ENCODE peak calls at places on chromosomes 4 and X, in four cellular contexts. B is tibial nerve, J is fibroblast of mammary gland, Q is AG04450. F is an unnamed sample.
A peak's percentile ranks its signal among the peaks of the same experiment; 100 is the strongest.

GRCh38 chr4:145260091-145260490 is 79.7 kb upstream of the OTUD4 start:
- DNase-seq in J (no peak), B (no peak), Q (no peak), F (no peak)

GRCh38 chrX:119488749-119489148 is 20.5 kb downstream of the SLC25A5 start:
- DNase-seq in B (peak; percentile 26), Q (no peak), J (peak; percentile 59), F (peak; percentile 39)

GRCh38 chrX:51192104-51192503 is 140.5 kb upstream of the NUDT10 start:
- DNase-seq in J (no peak), B (no peak), Q (no peak), F (no peak)

GRCh38 chr4:124783847-124784246 is 71.3 kb upstream of the ANKRD50 start:
- DNase-seq in J (peak; percentile 59), Q (peak; percentile 45), B (no peak), F (no peak)

GRCh38 chr4:140028676-140029407 is 125.1 kb downstream of the MAML3 start:
- DNase-seq in Q (no peak), J (no peak), B (no peak), F (no peak)

GRCh38 chrX:155148724-155149537 is 67.3 kb upstream of the VBP1 start:
- DNase-seq in Q (no peak), J (peak; percentile 21), B (no peak), F (peak; percentile 30)

GRCh38 chr4:107719211-107719926 is 665 bp downstream of the PAPSS1 start:
- DNase-seq in J (peak; percentile 33), Q (no peak), B (peak; percentile 15), F (peak; percentile 51)

GRCh38 chr4:150862829-150863228 is 152.3 kb downstream of the LRBA start:
- DNase-seq in Q (no peak), J (no peak), B (no peak), F (no peak)

GRCh38 chr4:82775243-82775642 is 23.4 kb downstream of the SCD5 start:
- DNase-seq in Q (no peak), B (no peak), J (no peak), F (no peak)
- H3K4me3 ChIP-seq in Q (no peak overlapping the region), B (no peak overlapping the region), J (no peak overlapping the region), F (no peak overlapping the region)

GRCh38 chr4:88661724-88662123 is 35.9 kb downstream of the NAP1L5 start:
- DNase-seq in J (peak; percentile 97), B (no peak), Q (peak; percentile 33), F (no peak)
- H3K4me3 ChIP-seq in J (no peak overlapping the region), B (no peak overlapping the region), Q (no peak overlapping the region), F (no peak overlapping the region)

DNA sequence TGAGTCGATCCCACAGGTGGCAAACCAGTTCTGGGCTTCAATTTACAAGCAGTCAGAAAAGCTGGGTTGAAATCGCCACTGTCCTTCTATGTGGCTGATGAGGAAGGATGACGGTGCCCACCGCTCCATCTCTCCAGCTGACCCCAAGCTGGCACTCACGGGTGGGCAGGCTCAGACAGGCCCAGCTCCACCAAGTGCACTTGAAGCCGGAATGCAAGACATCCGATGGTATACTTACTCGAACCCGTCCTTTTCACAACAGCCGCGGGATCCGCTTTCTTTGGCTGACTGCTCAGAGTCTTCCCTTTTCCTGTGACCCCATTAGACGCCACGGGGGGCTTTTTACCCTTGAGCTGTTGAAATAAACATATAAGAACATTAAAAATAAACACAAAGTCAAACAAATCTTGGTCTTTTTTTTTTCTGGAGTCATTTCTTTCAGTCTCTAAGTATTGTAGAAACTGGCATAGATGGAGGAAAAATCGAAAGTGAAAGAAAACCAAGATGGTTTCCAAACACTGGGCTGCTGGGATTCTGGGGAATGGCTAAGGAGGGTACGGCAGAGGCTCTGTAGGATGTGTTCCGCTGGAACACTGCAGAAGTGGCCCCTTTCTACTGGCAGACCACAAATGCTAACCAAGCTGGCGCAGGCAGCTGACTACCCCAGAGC is 161.0 kb downstream of the AFAP1 start:
- DNase-seq in B (no peak), J (no peak), Q (no peak), F (no peak)
- H3K4me3 ChIP-seq in B (peak overlapping the region; percentile 11), J (no peak overlapping the region), Q (peak overlapping the region; percentile 35), F (no peak overlapping the region)

DNA sequence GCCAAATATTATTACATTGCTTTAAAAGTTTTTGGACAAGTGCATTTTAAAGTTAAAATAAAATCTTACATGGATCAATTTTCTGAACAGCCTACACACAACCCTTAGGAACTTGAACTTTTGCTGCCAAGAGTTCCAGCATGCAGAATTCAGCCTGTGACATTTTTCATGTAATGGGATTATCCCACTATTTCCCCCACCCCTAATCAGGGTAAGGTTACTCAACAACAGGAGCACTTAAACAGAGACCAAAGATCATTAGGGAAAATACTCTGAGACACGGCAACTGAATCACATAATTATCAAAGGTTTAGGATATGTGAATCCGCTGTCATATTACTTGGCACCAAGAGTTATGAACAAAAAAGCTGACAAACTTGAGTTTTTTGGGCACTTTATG is 47.2 kb downstream of the IQCM start:
- DNase-seq in Q (no peak), J (no peak), B (no peak), F (no peak)
- H3K4me3 ChIP-seq in Q (no peak overlapping the region), J (no peak overlapping the region), B (no peak overlapping the region), F (no peak overlapping the region)